ENCODE peak calls at places on chromosomes 1 and 21, in seven cellular contexts. M is cardiac muscle cell, Q is colonic mucosa, O is ELF-1, D is cardiac septum, Y is hypothalamus, K is ELR. T is an unnamed sample.

GRCh38 chr1:55584521-55585401 is 369.6 kb upstream of the USP24 start:
- DNase-seq in Y (no peak), K (peak), O (peak), Q (no peak), M (peak), D (no peak), T (no peak)

GRCh38 chr1:243784506-243784905 is 65.5 kb downstream of the AKT3 start:
- DNase-seq in Q (no peak), O (no peak), K (no peak), Y (no peak), D (no peak), M (no peak), T (no peak)

GRCh38 chr1:202964755-202965440 is 2.2 kb downstream of the CYB5R1 start:
- DNase-seq in Q (no peak), Y (no peak), O (no peak), M (peak), K (peak), D (no peak), T (no peak)

GRCh38 chr1:34113887-34114286 is 51.1 kb downstream of the CSMD2 start:
- DNase-seq in Q (no peak), O (peak), D (no peak), M (peak), K (peak), Y (no peak), T (peak)

GRCh38 chr1:5938068-5938740 is 54.0 kb downstream of the NPHP4 start:
- DNase-seq in D (peak), K (peak), Q (no peak), O (no peak), M (peak), Y (no peak), T (no peak)

GRCh38 chr1:162398999-162399580 is 12.8 kb downstream of the SH2D1B start:
- DNase-seq in Q (no peak), K (no peak), M (no peak), Y (no peak), D (no peak), O (no peak), T (no peak)

GRCh38 chr21:44065428-44065827 is 41.8 kb upstream of the PWP2 start:
- DNase-seq in D (no peak), Q (no peak), Y (no peak), M (peak), O (no peak), K (peak), T (peak)

GRCh38 chr1:53470155-53470554 is 11.0 kb downstream of the DMRTB1 start:
- DNase-seq in D (no peak), K (peak), O (peak), M (peak), Q (peak), Y (peak), T (no peak)

GRCh38 chr1:95554408-95554807 is 320.4 kb downstream of the RWDD3 start:
- DNase-seq in D (no peak), Q (no peak), K (no peak), O (no peak), Y (no peak), M (no peak), T (no peak)

GRCh38 chr1:232933026-232933425 is 17.4 kb upstream of the NTPCR start:
- DNase-seq in O (no peak), M (no peak), Y (no peak), Q (no peak), D (no peak), K (no peak), T (no peak)

GRCh38 chr1:219119839-219120238 is 53.8 kb upstream of the LYPLAL1 start:
- DNase-seq in K (no peak), M (no peak), D (no peak), Y (no peak), Q (no peak), O (no peak), T (no peak)

GRCh38 chr1:109935451-109935900 is 24.8 kb downstream of the CSF1 start:
- DNase-seq in K (no peak), Q (peak), O (no peak), M (no peak), Y (no peak), D (no peak), T (no peak)

GRCh38 chr1:232319106-232319505 is 310.8 kb downstream of the SIPA1L2 start:
- DNase-seq in K (no peak), Q (no peak), Y (no peak), O (peak), M (no peak), D (peak), T (no peak)

GRCh38 chr1:2436876-2437275 is 24.5 kb upstream of the PEX10 start:
- DNase-seq in M (no peak), Y (no peak), O (no peak), Q (no peak), K (no peak), D (no peak), T (no peak)

GRCh38 chr1:209860293-209860881 is 32.6 kb downstream of the UTP25 start:
- DNase-seq in O (peak), Y (peak), M (peak), K (peak), Q (peak), D (no peak), T (peak)

GRCh38 chr1:225448146-225448805 is 20.4 kb upstream of the LBR start:
- DNase-seq in D (no peak), O (no peak), M (no peak), Y (peak), K (no peak), Q (no peak), T (no peak)

GRCh38 chr1:165645654-165646366 is 14.8 kb downstream of the MGST3 start:
- DNase-seq in M (no peak), O (no peak), D (no peak), Y (no peak), K (peak), Q (peak), T (peak)

GRCh38 chr21:43282358-43283120 is 113.7 kb downstream of the CRYAA start:
- DNase-seq in M (no peak), Q (no peak), Y (no peak), D (peak), K (no peak), O (no peak), T (no peak)

GRCh38 chr1:25186608-25187007 is 45.7 kb downstream of the SYF2 start:
- DNase-seq in Y (no peak), O (no peak), K (no peak), D (no peak), M (no peak), Q (no peak), T (no peak)

GRCh38 chr1:65068202-65069011 is 79.6 kb upstream of the AK4 start:
- DNase-seq in O (peak), Y (no peak), K (peak), M (peak), Q (peak), D (no peak), T (peak)

GRCh38 chr1:151406176-151406575 is 6.8 kb downstream of the PSMB4 start:
- DNase-seq in O (no peak), Q (no peak), K (no peak), D (no peak), Y (no peak), M (no peak), T (no peak)

GRCh38 chr1:175019524-175019923 is 3.7 kb downstream of the MRPS14 start:
- DNase-seq in K (no peak), D (no peak), Q (no peak), Y (no peak), O (no peak), M (no peak), T (no peak)

GRCh38 chr1:46284597-46285564 is 18.5 kb downstream of the LRRC41 start:
- DNase-seq in D (no peak), O (no peak), Y (no peak), K (peak), M (no peak), Q (no peak), T (no peak)

GRCh38 chr1:231512147-231512698 is 16.2 kb upstream of the TSNAX start:
- DNase-seq in O (no peak), Q (no peak), K (peak), D (no peak), Y (no peak), M (peak), T (peak)

GRCh38 chr1:162021124-162021523 is 2.5 kb downstream of the OLFML2B start:
- DNase-seq in K (no peak), Y (no peak), D (no peak), O (no peak), Q (no peak), M (no peak), T (no peak)

GRCh38 chr1:182080955-182081582 is 19.6 kb upstream of the ZNF648 start:
- DNase-seq in D (no peak), O (peak), K (peak), Q (no peak), M (peak), Y (no peak), T (peak)

GRCh38 chr21:37855568-37856391 is 60.5 kb downstream of the KCNJ6 start:
- DNase-seq in M (peak), D (no peak), Q (no peak), Y (no peak), K (peak), O (no peak), T (no peak)

GRCh38 chr1:238677567-238677966 is 708.8 kb upstream of the CHRM3 start:
- DNase-seq in M (peak), K (peak), Q (no peak), D (no peak), Y (no peak), O (no peak), T (no peak)